ENCODE peak calls at places on chromosomes 5 and 9, in five cellular contexts. K is stimulated activated CD8-positive, alpha-beta memory T cell treated with anti-CD3 and anti-CD28 coated beads, Interleukin-2, amount 100 ng/mL, for 1 hour; G is stimulated activated CD4-positive, alpha-beta T cell treated with anti-CD3 and anti-CD28 coated beads, Interleukin-1b, Interleukin-23, amount 100 ng/mL, for 24 hours; T is heart right ventricle; M is HFFc6. C is an unnamed sample.

GRCh38 chr9:132162764-132163456 is 1.1 kb downstream of the NTNG2 start:
- DNase-seq in K (no peak), T (no peak), M (no peak), G (no peak), C (no peak)

GRCh38 chr5:124040799-124041198 is 528.8 kb downstream of the CSNK1G3 start:
- DNase-seq in K (no peak), T (no peak), M (no peak), G (no peak), C (peak)

GRCh38 chr9:18798106-18798505 is 234.9 kb downstream of the SAXO1 start:
- DNase-seq in G (no peak), M (peak), T (no peak), K (no peak), C (no peak)

GRCh38 chr5:171342362-171343111 is 33.5 kb downstream of the TLX3 start:
- DNase-seq in M (peak), T (no peak), K (no peak), G (no peak), C (peak)

GRCh38 chr5:176629317-176629852 is 949 bp downstream of the SNCB start:
- DNase-seq in M (no peak), G (no peak), T (no peak), K (no peak), C (no peak)

GRCh38 chr5:104538835-104539234 is 976.2 kb upstream of the NUDT12 start:
- DNase-seq in K (no peak), T (no peak), G (no peak), M (no peak), C (no peak)

GRCh38 chr9:114261026-114261425 is 61.9 kb upstream of the ORM1 start:
- DNase-seq in T (no peak), M (no peak), G (no peak), K (no peak), C (no peak)

GRCh38 chr5:31757813-31758212 is 118.9 kb downstream of the PDZD2 start:
- DNase-seq in M (no peak), K (no peak), G (no peak), T (no peak), C (no peak)

GRCh38 chr9:33124716-33125378 is 42.3 kb downstream of the B4GALT1 start:
- DNase-seq in K (no peak), G (no peak), M (no peak), T (no peak), C (no peak)

GRCh38 chr9:120733190-120733589 is 18.9 kb upstream of the MEGF9 start:
- DNase-seq in K (no peak), T (no peak), G (no peak), M (peak), C (no peak)

GRCh38 chr9:16103613-16104012 is 550.8 kb downstream of the CCDC171 start:
- DNase-seq in T (no peak), M (no peak), K (no peak), G (no peak), C (no peak)

GRCh38 chr9:70590264-70590646 is 175.8 kb upstream of the KLF9 start:
- DNase-seq in G (no peak), K (no peak), T (no peak), M (peak), C (no peak)

GRCh38 chr5:32960340-32961065 is 249.4 kb downstream of the NPR3 start:
- DNase-seq in K (no peak), G (no peak), M (no peak), T (no peak), C (no peak)

GRCh38 chr9:129331772-129332512 is 153.9 kb upstream of the IER5L start:
- DNase-seq in G (no peak), M (no peak), K (no peak), T (no peak), C (no peak)

GRCh38 chr9:136618578-136619547 is 43.9 kb upstream of the EGFL7 start:
- DNase-seq in G (no peak), T (peak), K (no peak), M (no peak), C (no peak)

GRCh38 chr9:137672907-137673791 is 54.3 kb downstream of the EHMT1 start:
- DNase-seq in M (peak), G (no peak), T (peak), K (no peak), C (peak)

GRCh38 chr5:175347027-175347426 is 97.0 kb downstream of the DRD1 start:
- DNase-seq in G (no peak), T (no peak), K (no peak), M (no peak), C (no peak)

GRCh38 chr5:9057406-9058000 is 488.4 kb downstream of the SEMA5A start:
- DNase-seq in K (no peak), T (no peak), G (no peak), M (no peak), C (no peak)

GRCh38 chr9:18297532-18297872 is 176.5 kb upstream of the ADAMTSL1 start:
- DNase-seq in G (no peak), K (no peak), T (no peak), M (no peak), C (no peak)

GRCh38 chr5:154446183-154447073 is 631 bp downstream of the SAP30L start:
- DNase-seq in T (peak), M (peak), K (no peak), G (no peak), C (peak)

GRCh38 chr5:136453986-136454758 is 88.8 kb upstream of the TRPC7 start:
- DNase-seq in G (no peak), T (no peak), K (no peak), M (no peak), C (no peak)

GRCh38 chr9:124779368-124780059 is 2.6 kb downstream of the OLFML2A start:
- DNase-seq in K (no peak), G (no peak), T (no peak), M (peak), C (no peak)

GRCh38 chr5:5882706-5883105 is 460.2 kb downstream of the ICE1 start:
- DNase-seq in K (no peak), T (no peak), M (no peak), G (no peak), C (peak)